ENCODE peak calls at places on chromosomes 11 and 22, in ten cellular contexts. S is CD4-positive, alpha-beta T cell; H is OCI-LY7; F is upper lobe of left lung; V is colonic mucosa; Y is aorta; U is GM12878; K is keratinocyte; T is mesendoderm; J is brain microvascular endothelial cell. P is an unnamed sample.

GRCh38 chr11:70584786-70585545 is 186.6 kb downstream of the CTTN start:
- DNase-seq in T (no peak), U (no peak), J (no peak), S (no peak), F (no peak), Y (no peak), K (no peak), V (no peak), H (no peak), P (no peak)

GRCh38 chr22:46738961-46739870 is 1.2 kb upstream of the CERK start:
- DNase-seq in K (peak), H (peak), J (peak), S (peak), Y (peak), F (no peak), T (peak), V (peak), U (no peak), P (no peak)

GRCh38 chr11:28951191-28951590 is 843.0 kb downstream of the METTL15 start:
- DNase-seq in K (no peak), V (no peak), U (no peak), J (no peak), T (no peak), H (no peak), Y (no peak), F (no peak), S (no peak), P (no peak)

GRCh38 chr11:86101493-86101892 is 32.6 kb upstream of the PICALM start:
- DNase-seq in Y (no peak), F (no peak), T (no peak), H (no peak), J (no peak), V (no peak), S (no peak), K (no peak), U (no peak), P (no peak)

GRCh38 chr11:69359735-69360470 is 65.9 kb downstream of the MYEOV start:
- DNase-seq in J (peak), Y (no peak), F (no peak), K (no peak), U (no peak), H (no peak), S (no peak), T (no peak), V (no peak), P (no peak)

GRCh38 chr11:56716379-56716854 is 17.5 kb downstream of the OR9G1 start:
- DNase-seq in V (no peak), H (no peak), S (no peak), J (no peak), U (no peak), K (no peak), F (no peak), Y (no peak), T (no peak), P (peak)

GRCh38 chr11:69014084-69014935 is 1.3 kb upstream of the MRGPRF start:
- DNase-seq in J (no peak), K (no peak), S (no peak), V (peak), T (no peak), Y (peak), F (no peak), U (no peak), H (no peak), P (no peak)

GRCh38 chr11:87405843-87406242 is 368.1 kb downstream of the TMEM135 start:
- DNase-seq in T (no peak), S (no peak), U (no peak), H (no peak), V (no peak), F (no peak), J (no peak), Y (peak), K (no peak), P (no peak)

GRCh38 chr11:24560324-24560723 is 63.5 kb downstream of the LUZP2 start:
- DNase-seq in Y (no peak), U (no peak), V (no peak), K (no peak), F (no peak), J (no peak), S (no peak), H (no peak), T (no peak), P (no peak)

GRCh38 chr11:57436031-57436430 is 9.1 kb upstream of the SLC43A3 start:
- DNase-seq in H (no peak), T (no peak), Y (no peak), J (no peak), U (no peak), S (no peak), K (no peak), F (no peak), V (no peak), P (no peak)

GRCh38 chr11:118895093-118896039 is 11.7 kb downstream of the CXCR5 start:
- DNase-seq in U (peak), F (no peak), K (no peak), J (no peak), H (peak), V (no peak), Y (no peak), T (no peak), S (peak), P (no peak)

GRCh38 chr11:91133361-91133760 is 910.5 kb upstream of the CHORDC1 start:
- DNase-seq in J (no peak), V (no peak), F (no peak), U (no peak), T (peak), S (no peak), K (no peak), H (no peak), Y (no peak), P (no peak)

GRCh38 chr11:120835601-120836228 is 188.2 kb upstream of the TBCEL start:
- DNase-seq in H (no peak), V (no peak), J (no peak), Y (no peak), S (no peak), T (peak), K (no peak), F (no peak), U (peak), P (no peak)

GRCh38 chr11:118928870-118929495 is 3.3 kb upstream of the BCL9L start:
- DNase-seq in U (no peak), S (no peak), J (no peak), F (peak), Y (peak), K (no peak), T (peak), V (peak), H (peak), P (no peak)

GRCh38 chr11:44566952-44567875 is 1.8 kb downstream of the CD82 start:
- DNase-seq in K (no peak), J (no peak), Y (no peak), U (no peak), F (no peak), H (no peak), T (no peak), S (no peak), V (no peak), P (no peak)
- H3K27ac ChIP-seq in K (no peak), J (no peak), Y (no peak), U (peak), F (peak), H (no peak), T (no peak), S (peak), V (no peak), P (no peak)

GRCh38 chr22:26670459-26670858 is 13.1 kb downstream of the MIAT start:
- DNase-seq in U (no peak), K (no peak), S (no peak), V (no peak), Y (no peak), T (no peak), F (no peak), H (no peak), J (no peak), P (no peak)
- H3K27ac ChIP-seq in U (peak), K (no peak), S (peak), V (no peak), Y (no peak), T (no peak), F (peak), H (peak), J (no peak), P (no peak)

DNA sequence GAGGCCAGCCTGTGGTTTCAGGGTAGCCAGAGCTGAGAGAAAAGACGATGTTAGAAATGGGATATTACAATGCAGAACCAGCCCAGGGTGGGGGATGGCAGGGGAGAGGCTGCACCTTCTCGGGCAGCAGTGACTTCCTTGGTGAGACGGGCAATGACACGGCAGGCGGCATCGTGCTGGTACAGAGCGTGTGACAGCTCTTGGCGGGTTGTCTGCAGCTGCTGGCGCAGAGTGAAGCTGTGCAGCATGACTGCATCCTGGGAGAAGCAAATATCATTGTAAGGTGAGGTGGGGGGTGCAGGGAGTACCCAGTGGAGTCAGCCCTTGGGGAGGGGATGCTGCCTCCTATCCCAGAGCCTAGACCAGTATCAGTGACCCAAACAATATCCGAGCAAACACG is 3.8 kb downstream of the PRPF19 start:
- DNase-seq in U (no peak), T (no peak), S (no peak), F (no peak), H (no peak), V (no peak), K (no peak), Y (no peak), J (no peak), P (no peak)
- H3K27ac ChIP-seq in U (no peak), T (no peak), S (no peak), F (no peak), H (no peak), V (no peak), K (no peak), Y (no peak), J (no peak), P (no peak)

GRCh38 chr11:11422291-11423128 is 69.5 kb upstream of the CSNK2A3 start:
- DNase-seq in S (no peak), H (no peak), U (no peak), V (no peak), Y (no peak), F (no peak), K (no peak), T (no peak), J (no peak), P (peak)
- H3K27ac ChIP-seq in S (no peak), H (no peak), U (no peak), V (no peak), Y (no peak), F (no peak), K (no peak), T (no peak), J (no peak), P (no peak)

DNA sequence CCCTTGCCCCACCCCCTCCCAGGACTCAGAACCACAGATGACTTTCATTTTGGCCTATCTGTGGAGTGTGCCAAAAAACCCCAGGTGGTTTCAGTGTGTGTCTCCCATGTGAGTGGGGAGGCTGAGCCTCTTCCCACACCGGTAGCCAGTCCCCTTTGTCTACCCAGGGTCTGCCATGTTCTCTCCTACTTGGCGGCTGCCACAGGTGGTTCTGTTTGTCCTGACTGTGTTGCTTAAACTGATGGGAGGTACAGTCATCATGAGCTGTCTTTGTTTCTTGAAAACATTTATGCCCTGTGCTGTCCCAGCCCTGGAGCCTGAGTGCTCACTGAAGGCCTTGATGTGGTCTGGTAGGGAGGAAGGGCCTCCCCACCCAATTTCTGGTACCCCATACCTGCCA is 39.7 kb upstream of the SUSD2 start:
- DNase-seq in T (no peak), V (no peak), F (no peak), U (no peak), K (no peak), H (no peak), Y (no peak), S (no peak), J (no peak), P (peak)
- H3K27ac ChIP-seq in T (no peak), V (no peak), F (peak), U (peak), K (no peak), H (no peak), Y (peak), S (no peak), J (no peak), P (peak)

GRCh38 chr11:11558826-11559225 is 63.0 kb downstream of the GALNT18 start:
- DNase-seq in F (peak), Y (no peak), U (no peak), V (no peak), S (no peak), K (no peak), J (no peak), H (no peak), T (peak), P (no peak)

GRCh38 chr11:11558352-11558751 is 63.5 kb downstream of the GALNT18 start:
- DNase-seq in U (no peak), J (no peak), H (no peak), T (no peak), Y (no peak), V (no peak), S (no peak), F (peak), K (no peak), P (peak)

GRCh38 chr11:11553595-11553994 is 68.2 kb downstream of the GALNT18 start:
- DNase-seq in T (no peak), J (no peak), V (no peak), Y (peak), S (no peak), U (no peak), F (peak), K (no peak), H (no peak), P (no peak)

GRCh38 chr11:11552688-11553087 is 69.1 kb downstream of the GALNT18 start:
- DNase-seq in K (no peak), S (no peak), F (peak), H (no peak), Y (no peak), U (no peak), J (no peak), T (peak), V (no peak), P (no peak)

GRCh38 chr11:11555228-11555627 is 66.6 kb downstream of the GALNT18 start:
- DNase-seq in S (no peak), H (no peak), J (no peak), U (no peak), F (peak), V (no peak), K (no peak), Y (peak), T (no peak), P (no peak)
- H3K27ac ChIP-seq in S (no peak), H (no peak), J (no peak), U (no peak), F (peak), V (no peak), K (no peak), Y (no peak), T (no peak), P (no peak)

GRCh38 chr22:34380532-34380931 is 460.3 kb upstream of the LARGE1 start:
- DNase-seq in J (no peak), Y (no peak), T (no peak), S (no peak), F (no peak), V (no peak), K (no peak), U (no peak), H (no peak), P (no peak)
- H3K27ac ChIP-seq in J (no peak), Y (no peak), T (no peak), S (no peak), F (no peak), V (no peak), K (no peak), U (no peak), H (no peak), P (no peak)